ENCODE peak calls at places on chromosomes 1 and 21, in five cellular contexts. D, Z, U, G and M are unnamed samples.

GRCh38 chr1:65812065-65812464 is 19.4 kb downstream of the PDE4B start:
- DNase-seq in U (peak; percentile 74), G (peak; percentile 92), Z (peak; percentile 32), D (no peak), M (no peak)

GRCh38 chr1:228368801-228369607 is 37.6 kb downstream of the TRIM11 start:
- DNase-seq in D (no peak), G (no peak), U (no peak), Z (peak; percentile 79), M (no peak)

GRCh38 chr21:34126269-34126668 is 52.9 kb downstream of the MRPS6 start:
- DNase-seq in Z (no peak), G (peak; percentile 47), U (peak; percentile 22), D (no peak), M (no peak)

GRCh38 chr21:33024278-33025103 is 1.2 kb upstream of the OLIG2 start:
- DNase-seq in D (no peak), Z (no peak), G (no peak), U (no peak), M (no peak)

GRCh38 chr1:168609133-168609715 is 32.8 kb downstream of the XCL1 start:
- DNase-seq in G (peak; percentile 67), U (no peak), Z (peak; percentile 68), D (no peak), M (no peak)

GRCh38 chr1:46131727-46132528 is 501 bp downstream of the PIK3R3 start:
- DNase-seq in D (no peak), Z (peak; percentile 19), G (peak; percentile 44), U (no peak), M (peak; percentile 78)

GRCh38 chr1:86507935-86508582 is 38.8 kb upstream of the CLCA4 start:
- DNase-seq in Z (no peak), G (peak; percentile 74), D (no peak), U (no peak), M (peak; percentile 62)

GRCh38 chr21:17466166-17466565 is 46.7 kb upstream of the CXADR start:
- DNase-seq in Z (no peak), U (peak; percentile 24), G (peak; percentile 71), D (no peak), M (no peak)

GRCh38 chr1:165481820-165482532 is 37.0 kb upstream of the RXRG start:
- DNase-seq in G (peak; percentile 81), Z (peak; percentile 28), U (peak; percentile 61), D (no peak), M (no peak)

GRCh38 chr1:192729500-192729899 is 79.3 kb upstream of the RGS2 start:
- DNase-seq in G (no peak), U (no peak), Z (no peak), D (no peak), M (no peak)

GRCh38 chr1:35305383-35305782 is 36.9 kb downstream of the ZMYM4 start:
- DNase-seq in D (no peak), G (no peak), Z (no peak), U (no peak), M (no peak)

GRCh38 chr1:92711473-92712165 is 73.3 kb downstream of the EVI5 start:
- DNase-seq in Z (no peak), U (no peak), D (no peak), G (peak; percentile 14), M (no peak)

GRCh38 chr1:101506541-101507164 is 269.8 kb downstream of the S1PR1 start:
- DNase-seq in G (peak; percentile 65), Z (no peak), D (no peak), U (peak; percentile 6), M (peak; percentile 81)

GRCh38 chr1:154595621-154596020 is 12.4 kb downstream of the ADAR start:
- DNase-seq in D (no peak), U (no peak), G (no peak), Z (no peak), M (no peak)

GRCh38 chr1:101520302-101520701 is 283.5 kb downstream of the S1PR1 start:
- DNase-seq in G (peak; percentile 67), D (no peak), U (peak; percentile 13), Z (no peak), M (peak; percentile 82)